ENCODE peak calls at places on chromosomes 13 and 19, in seven cellular contexts. One of them, this sample, is unnamed.

GRCh38 chr13:98650376-98651107 is 73.6 kb upstream of the STK24 start:
- DNase-seq in endothelial cell of umbilical vein: no peak
- DNase-seq in MM.1S: no peak
- DNase-seq in GM23248: no peak
- DNase-seq in neural progenitor cell: no peak
- DNase-seq in colonic mucosa: peak
- DNase-seq in IMR-90: no peak
- DNase-seq in this sample: no peak

GRCh38 chr13:42981853-42982252 is 10.2 kb downstream of the EPSTI1 start:
- DNase-seq in IMR-90: no peak
- DNase-seq in neural progenitor cell: no peak
- DNase-seq in MM.1S: no peak
- DNase-seq in colonic mucosa: peak
- DNase-seq in endothelial cell of umbilical vein: no peak
- DNase-seq in GM23248: no peak
- DNase-seq in this sample: peak

GRCh38 chr19:56290104-56290503 is 17.6 kb downstream of the EDDM13 start:
- DNase-seq in MM.1S: no peak
- DNase-seq in GM23248: no peak
- DNase-seq in endothelial cell of umbilical vein: no peak
- DNase-seq in IMR-90: no peak
- DNase-seq in neural progenitor cell: no peak
- DNase-seq in colonic mucosa: no peak
- DNase-seq in this sample: no peak

GRCh38 chr13:25691654-25692053 is 319.9 kb downstream of the ATP8A2 start:
- DNase-seq in MM.1S: no peak
- DNase-seq in GM23248: no peak
- DNase-seq in endothelial cell of umbilical vein: no peak
- DNase-seq in neural progenitor cell: no peak
- DNase-seq in IMR-90: no peak
- DNase-seq in colonic mucosa: no peak
- DNase-seq in this sample: no peak

GRCh38 chr13:48586591-48587103 is 53.8 kb upstream of the RCBTB2 start:
- DNase-seq in MM.1S: no peak
- DNase-seq in colonic mucosa: no peak
- DNase-seq in endothelial cell of umbilical vein: peak
- DNase-seq in GM23248: peak
- DNase-seq in IMR-90: peak
- DNase-seq in neural progenitor cell: no peak
- DNase-seq in this sample: no peak

GRCh38 chr13:50974268-50974667 is 64.7 kb downstream of the RNASEH2B start:
- DNase-seq in neural progenitor cell: no peak
- DNase-seq in endothelial cell of umbilical vein: no peak
- DNase-seq in colonic mucosa: no peak
- DNase-seq in IMR-90: no peak
- DNase-seq in GM23248: no peak
- DNase-seq in MM.1S: no peak
- DNase-seq in this sample: no peak

GRCh38 chr19:45008554-45008953 is 7.3 kb downstream of the RELB start:
- DNase-seq in GM23248: no peak
- DNase-seq in colonic mucosa: peak
- DNase-seq in neural progenitor cell: no peak
- DNase-seq in IMR-90: no peak
- DNase-seq in endothelial cell of umbilical vein: no peak
- DNase-seq in MM.1S: no peak
- DNase-seq in this sample: peak

GRCh38 chr19:47377208-47377701 is 28.1 kb downstream of the DHX34 start:
- DNase-seq in MM.1S: no peak
- DNase-seq in colonic mucosa: no peak
- DNase-seq in IMR-90: no peak
- DNase-seq in GM23248: no peak
- DNase-seq in endothelial cell of umbilical vein: no peak
- DNase-seq in neural progenitor cell: no peak
- DNase-seq in this sample: no peak

GRCh38 chr19:43934055-43934984 is 762 bp downstream of the ZNF45 start:
- DNase-seq in endothelial cell of umbilical vein: no peak
- DNase-seq in IMR-90: peak
- DNase-seq in colonic mucosa: no peak
- DNase-seq in MM.1S: no peak
- DNase-seq in neural progenitor cell: peak
- DNase-seq in GM23248: peak
- DNase-seq in this sample: no peak

GRCh38 chr19:12580180-12580694 is 29.0 kb upstream of the ZNF564 start:
- DNase-seq in endothelial cell of umbilical vein: no peak
- DNase-seq in MM.1S: no peak
- DNase-seq in GM23248: peak
- DNase-seq in colonic mucosa: no peak
- DNase-seq in IMR-90: peak
- DNase-seq in neural progenitor cell: no peak
- DNase-seq in this sample: no peak

GRCh38 chr19:2952953-2953481 is 8.2 kb upstream of the ZNF77 start:
- DNase-seq in colonic mucosa: peak
- DNase-seq in MM.1S: peak
- DNase-seq in GM23248: peak
- DNase-seq in IMR-90: no peak
- DNase-seq in endothelial cell of umbilical vein: no peak
- DNase-seq in neural progenitor cell: no peak
- DNase-seq in this sample: no peak

GRCh38 chr13:99153219-99153618 is 47.4 kb upstream of the UBAC2 start:
- DNase-seq in MM.1S: no peak
- DNase-seq in colonic mucosa: no peak
- DNase-seq in GM23248: peak
- DNase-seq in IMR-90: no peak
- DNase-seq in endothelial cell of umbilical vein: no peak
- DNase-seq in neural progenitor cell: no peak
- DNase-seq in this sample: no peak

GRCh38 chr19:40528078-40528477 is 48.6 kb upstream of the SHKBP1 start:
- DNase-seq in endothelial cell of umbilical vein: no peak
- DNase-seq in colonic mucosa: no peak
- DNase-seq in neural progenitor cell: no peak
- DNase-seq in MM.1S: no peak
- DNase-seq in GM23248: no peak
- DNase-seq in IMR-90: no peak
- DNase-seq in this sample: no peak

GRCh38 chr19:40533508-40533907 is 43.2 kb upstream of the SHKBP1 start:
- DNase-seq in endothelial cell of umbilical vein: no peak
- DNase-seq in colonic mucosa: no peak
- DNase-seq in IMR-90: no peak
- DNase-seq in MM.1S: no peak
- DNase-seq in GM23248: no peak
- DNase-seq in neural progenitor cell: no peak
- DNase-seq in this sample: no peak

GRCh38 chr19:40528533-40529092 is 48.1 kb upstream of the SHKBP1 start:
- DNase-seq in endothelial cell of umbilical vein: no peak
- DNase-seq in neural progenitor cell: no peak
- DNase-seq in IMR-90: no peak
- DNase-seq in MM.1S: no peak
- DNase-seq in GM23248: no peak
- DNase-seq in colonic mucosa: no peak
- DNase-seq in this sample: no peak

GRCh38 chr19:40529093-40529954 is 47.3 kb upstream of the SHKBP1 start:
- DNase-seq in IMR-90: peak
- DNase-seq in MM.1S: peak
- DNase-seq in GM23248: peak
- DNase-seq in endothelial cell of umbilical vein: peak
- DNase-seq in neural progenitor cell: peak
- DNase-seq in colonic mucosa: peak
- DNase-seq in this sample: peak

GRCh38 chr19:40530091-40530901 is 46.4 kb upstream of the SHKBP1 start:
- DNase-seq in MM.1S: no peak
- DNase-seq in GM23248: peak
- DNase-seq in endothelial cell of umbilical vein: no peak
- DNase-seq in colonic mucosa: peak
- DNase-seq in neural progenitor cell: peak
- DNase-seq in IMR-90: no peak
- DNase-seq in this sample: peak
- H3K4me3 ChIP-seq in MM.1S: no peak
- H3K4me3 ChIP-seq in GM23248: no peak
- H3K4me3 ChIP-seq in endothelial cell of umbilical vein: no peak
- H3K4me3 ChIP-seq in colonic mucosa: no peak
- H3K4me3 ChIP-seq in neural progenitor cell: peak
- H3K4me3 ChIP-seq in IMR-90: peak
- H3K4me3 ChIP-seq in this sample: no peak

DNA sequence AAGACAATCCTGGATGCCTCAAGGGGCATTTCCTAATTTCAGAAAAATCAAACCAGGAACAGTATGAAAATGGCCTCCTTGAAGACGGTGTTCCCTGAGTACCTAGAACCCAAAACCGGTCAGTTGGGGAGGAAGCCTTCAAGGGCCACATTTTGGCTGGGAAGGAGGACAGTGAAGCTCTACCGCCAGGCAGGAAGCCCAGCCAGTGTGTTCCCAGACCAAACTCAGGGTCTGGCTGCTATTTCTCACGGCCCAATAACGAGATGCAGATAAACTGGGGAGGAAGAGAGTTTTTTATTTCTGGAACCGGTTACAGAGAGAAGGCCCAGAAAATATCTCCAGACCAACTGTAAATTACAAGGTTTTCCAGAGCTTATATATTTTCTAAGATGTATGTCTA is 24.3 kb upstream of the CEACAM21 start:
- DNase-seq in GM23248: no peak
- DNase-seq in IMR-90: no peak
- DNase-seq in endothelial cell of umbilical vein: no peak
- DNase-seq in MM.1S: peak
- DNase-seq in colonic mucosa: no peak
- DNase-seq in neural progenitor cell: no peak
- DNase-seq in this sample: no peak
- H3K9ac ChIP-seq in GM23248: no peak
- H3K9ac ChIP-seq in IMR-90: no peak
- H3K9ac ChIP-seq in endothelial cell of umbilical vein: no peak
- H3K9ac ChIP-seq in MM.1S: peak
- H3K9ac ChIP-seq in colonic mucosa: peak
- H3K9ac ChIP-seq in neural progenitor cell: no peak
- H3K9ac ChIP-seq in this sample: no peak

GRCh38 chr19:939439-939838 is 13.6 kb downstream of the ARID3A start:
- DNase-seq in IMR-90: no peak
- DNase-seq in endothelial cell of umbilical vein: no peak
- DNase-seq in neural progenitor cell: no peak
- DNase-seq in GM23248: no peak
- DNase-seq in MM.1S: no peak
- DNase-seq in colonic mucosa: no peak
- DNase-seq in this sample: no peak

GRCh38 chr19:942133-942645 is 16.4 kb downstream of the ARID3A start:
- DNase-seq in MM.1S: no peak
- DNase-seq in colonic mucosa: no peak
- DNase-seq in GM23248: no peak
- DNase-seq in neural progenitor cell: no peak
- DNase-seq in IMR-90: no peak
- DNase-seq in endothelial cell of umbilical vein: no peak
- DNase-seq in this sample: no peak

GRCh38 chr19:941292-942132 is 15.7 kb downstream of the ARID3A start:
- DNase-seq in neural progenitor cell: no peak
- DNase-seq in IMR-90: no peak
- DNase-seq in colonic mucosa: no peak
- DNase-seq in MM.1S: no peak
- DNase-seq in endothelial cell of umbilical vein: no peak
- DNase-seq in GM23248: no peak
- DNase-seq in this sample: no peak

GRCh38 chr19:939922-940321 is 14.1 kb downstream of the ARID3A start:
- DNase-seq in endothelial cell of umbilical vein: no peak
- DNase-seq in colonic mucosa: no peak
- DNase-seq in MM.1S: no peak
- DNase-seq in neural progenitor cell: no peak
- DNase-seq in IMR-90: no peak
- DNase-seq in GM23248: no peak
- DNase-seq in this sample: no peak

GRCh38 chr19:940591-941291 is 14.9 kb downstream of the ARID3A start:
- DNase-seq in MM.1S: no peak
- DNase-seq in endothelial cell of umbilical vein: peak
- DNase-seq in neural progenitor cell: no peak
- DNase-seq in colonic mucosa: peak
- DNase-seq in GM23248: no peak
- DNase-seq in IMR-90: peak
- DNase-seq in this sample: no peak
- H3K4me3 ChIP-seq in MM.1S: no peak
- H3K4me3 ChIP-seq in endothelial cell of umbilical vein: no peak
- H3K4me3 ChIP-seq in neural progenitor cell: no peak
- H3K4me3 ChIP-seq in colonic mucosa: peak
- H3K4me3 ChIP-seq in GM23248: no peak
- H3K4me3 ChIP-seq in IMR-90: no peak
- H3K4me3 ChIP-seq in this sample: no peak

GRCh38 chr13:53545340-53545941 is 516.8 kb downstream of the OLFM4 start:
- DNase-seq in GM23248: no peak
- DNase-seq in endothelial cell of umbilical vein: no peak
- DNase-seq in IMR-90: no peak
- DNase-seq in MM.1S: no peak
- DNase-seq in neural progenitor cell: peak
- DNase-seq in colonic mucosa: no peak
- DNase-seq in this sample: peak
- H3K9ac ChIP-seq in GM23248: no peak
- H3K9ac ChIP-seq in endothelial cell of umbilical vein: no peak
- H3K9ac ChIP-seq in IMR-90: no peak
- H3K9ac ChIP-seq in MM.1S: no peak
- H3K9ac ChIP-seq in neural progenitor cell: no peak
- H3K9ac ChIP-seq in colonic mucosa: no peak
- H3K9ac ChIP-seq in this sample: no peak

DNA sequence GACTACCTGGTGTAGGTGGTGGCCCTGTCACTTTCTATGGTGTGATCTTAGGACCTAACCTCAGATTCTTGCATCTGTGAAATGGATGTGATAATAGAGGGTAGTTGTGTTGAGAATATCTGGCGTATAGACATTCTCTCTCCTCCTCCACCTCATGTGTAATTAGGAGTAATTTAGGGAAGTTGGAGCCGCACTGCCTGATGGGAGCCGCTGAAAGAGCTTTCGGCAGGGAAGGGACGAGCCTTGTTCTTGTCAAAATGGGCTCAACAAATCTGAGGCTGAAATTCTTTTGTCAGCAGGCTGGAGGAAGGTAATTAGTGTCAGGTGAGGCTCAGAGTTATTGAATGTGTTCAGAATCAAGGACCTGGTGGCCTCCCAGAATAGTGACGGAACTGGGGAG is 47.3 kb downstream of the SPATA13 start:
- DNase-seq in IMR-90: no peak
- DNase-seq in neural progenitor cell: no peak
- DNase-seq in GM23248: no peak
- DNase-seq in colonic mucosa: no peak
- DNase-seq in MM.1S: no peak
- DNase-seq in endothelial cell of umbilical vein: no peak
- DNase-seq in this sample: no peak
- H3K4me3 ChIP-seq in IMR-90: no peak
- H3K4me3 ChIP-seq in neural progenitor cell: no peak
- H3K4me3 ChIP-seq in GM23248: no peak
- H3K4me3 ChIP-seq in colonic mucosa: no peak
- H3K4me3 ChIP-seq in MM.1S: no peak
- H3K4me3 ChIP-seq in endothelial cell of umbilical vein: no peak
- H3K4me3 ChIP-seq in this sample: no peak